ENCODE peak calls at places on chromosomes 13 and 19, in five cellular contexts. One of them, this sample, is unnamed.

GRCh38 chr19:29764322-29764721 is 47.5 kb upstream of the CCNE1 start:
- DNase-seq in transverse colon: no peak
- DNase-seq in PC-3: no peak
- DNase-seq in tibial nerve: no peak
- DNase-seq in GM23248: no peak
- DNase-seq in this sample: no peak

GRCh38 chr19:4352701-4353121 is 9.3 kb downstream of the MPND start:
- DNase-seq in transverse colon: no peak
- DNase-seq in PC-3: peak
- DNase-seq in tibial nerve: no peak
- DNase-seq in GM23248: peak
- DNase-seq in this sample: peak

GRCh38 chr19:55255618-55256423 is 3.0 kb downstream of the PPP6R1 start:
- DNase-seq in transverse colon: peak
- DNase-seq in PC-3: peak
- DNase-seq in tibial nerve: no peak
- DNase-seq in GM23248: peak
- DNase-seq in this sample: no peak

GRCh38 chr19:29835447-29835846 is 23.7 kb downstream of the CCNE1 start:
- DNase-seq in transverse colon: no peak
- DNase-seq in PC-3: no peak
- DNase-seq in tibial nerve: no peak
- DNase-seq in GM23248: no peak
- DNase-seq in this sample: no peak

GRCh38 chr13:71242191-71242590 is 624.8 kb downstream of the DACH1 start:
- DNase-seq in transverse colon: no peak
- DNase-seq in PC-3: no peak
- DNase-seq in tibial nerve: no peak
- DNase-seq in GM23248: no peak
- DNase-seq in this sample: peak

GRCh38 chr13:42959615-42960014 is 32.4 kb downstream of the EPSTI1 start:
- DNase-seq in transverse colon: no peak
- DNase-seq in PC-3: no peak
- DNase-seq in tibial nerve: no peak
- DNase-seq in GM23248: no peak
- DNase-seq in this sample: peak

GRCh38 chr19:58474291-58474996 is 1.7 kb upstream of the ZNF446 start:
- DNase-seq in transverse colon: no peak
- DNase-seq in PC-3: no peak
- DNase-seq in tibial nerve: no peak
- DNase-seq in GM23248: peak
- DNase-seq in this sample: peak

GRCh38 chr19:42831221-42832019 is 48.1 kb downstream of the PSG1 start:
- DNase-seq in transverse colon: no peak
- DNase-seq in PC-3: peak
- DNase-seq in tibial nerve: no peak
- DNase-seq in GM23248: no peak
- DNase-seq in this sample: no peak

GRCh38 chr19:41226053-41226873 is 7.2 kb downstream of the AXL start:
- DNase-seq in transverse colon: peak
- DNase-seq in PC-3: peak
- DNase-seq in tibial nerve: peak
- DNase-seq in GM23248: peak
- DNase-seq in this sample: peak

GRCh38 chr19:3683866-3684816 is 16.1 kb downstream of the PIP5K1C start:
- DNase-seq in transverse colon: no peak
- DNase-seq in PC-3: no peak
- DNase-seq in tibial nerve: no peak
- DNase-seq in GM23248: no peak
- DNase-seq in this sample: no peak

GRCh38 chr13:111177803-111178389 is 62.8 kb downstream of the ARHGEF7 start:
- DNase-seq in transverse colon: no peak
- DNase-seq in PC-3: no peak
- DNase-seq in tibial nerve: no peak
- DNase-seq in GM23248: peak
- DNase-seq in this sample: peak

GRCh38 chr13:108629353-108629752 is at the start of gene MYO16:
- DNase-seq in transverse colon: no peak
- DNase-seq in PC-3: no peak
- DNase-seq in tibial nerve: no peak
- DNase-seq in GM23248: no peak
- DNase-seq in this sample: no peak

GRCh38 chr13:29948246-29948645 is 97.8 kb upstream of the UBL3 start:
- DNase-seq in transverse colon: no peak
- DNase-seq in PC-3: no peak
- DNase-seq in tibial nerve: no peak
- DNase-seq in GM23248: peak
- DNase-seq in this sample: no peak

GRCh38 chr19:46913198-46913851 is 52.5 kb downstream of the ARHGAP35 start:
- DNase-seq in transverse colon: no peak
- DNase-seq in PC-3: no peak
- DNase-seq in tibial nerve: no peak
- DNase-seq in GM23248: peak
- DNase-seq in this sample: no peak

GRCh38 chr13:36531746-36532486 is 99.6 kb downstream of the CCNA1 start:
- DNase-seq in transverse colon: no peak
- DNase-seq in PC-3: peak
- DNase-seq in tibial nerve: no peak
- DNase-seq in GM23248: no peak
- DNase-seq in this sample: peak

GRCh38 chr19:41570639-41571112 is 5.3 kb upstream of the CEACAM21 start:
- DNase-seq in transverse colon: peak
- DNase-seq in PC-3: peak
- DNase-seq in tibial nerve: peak
- DNase-seq in GM23248: peak
- DNase-seq in this sample: peak

GRCh38 chr19:46958542-46958941 is 61.1 kb upstream of the NPAS1 start:
- DNase-seq in transverse colon: no peak
- DNase-seq in PC-3: no peak
- DNase-seq in tibial nerve: no peak
- DNase-seq in GM23248: peak
- DNase-seq in this sample: peak

GRCh38 chr13:80337011-80337688 is 3.8 kb downstream of the SPRY2 start:
- DNase-seq in transverse colon: peak
- DNase-seq in PC-3: no peak
- DNase-seq in tibial nerve: no peak
- DNase-seq in GM23248: peak
- DNase-seq in this sample: peak

GRCh38 chr13:46607768-46608553 is 55.0 kb downstream of the LRCH1 start:
- DNase-seq in transverse colon: no peak
- DNase-seq in PC-3: peak
- DNase-seq in tibial nerve: no peak
- DNase-seq in GM23248: no peak
- DNase-seq in this sample: no peak

GRCh38 chr13:42820450-42820849 is 39.1 kb downstream of the FAM216B start:
- DNase-seq in transverse colon: no peak
- DNase-seq in PC-3: no peak
- DNase-seq in tibial nerve: no peak
- DNase-seq in GM23248: peak
- DNase-seq in this sample: peak

GRCh38 chr19:2726160-2726855 is 5.1 kb upstream of the DIRAS1 start:
- DNase-seq in transverse colon: no peak
- DNase-seq in PC-3: no peak
- DNase-seq in tibial nerve: no peak
- DNase-seq in GM23248: no peak
- DNase-seq in this sample: no peak

GRCh38 chr13:62483774-62484173 is 1068.1 kb upstream of the PCDH20 start:
- DNase-seq in transverse colon: no peak
- DNase-seq in PC-3: no peak
- DNase-seq in tibial nerve: no peak
- DNase-seq in GM23248: no peak
- DNase-seq in this sample: no peak

GRCh38 chr19:2736550-2737190 is 3.1 kb downstream of the SLC39A3 start:
- DNase-seq in transverse colon: no peak
- DNase-seq in PC-3: no peak
- DNase-seq in tibial nerve: no peak
- DNase-seq in GM23248: no peak
- DNase-seq in this sample: no peak

GRCh38 chr13:35978607-35979316 is 152.4 kb downstream of the DCLK1 start:
- DNase-seq in transverse colon: no peak
- DNase-seq in PC-3: peak
- DNase-seq in tibial nerve: no peak
- DNase-seq in GM23248: peak
- DNase-seq in this sample: peak

GRCh38 chr19:30011051-30011578 is 69.1 kb downstream of the URI1 start:
- DNase-seq in transverse colon: no peak
- DNase-seq in PC-3: no peak
- DNase-seq in tibial nerve: no peak
- DNase-seq in GM23248: no peak
- DNase-seq in this sample: no peak

GRCh38 chr13:46961719-46962118 is 64.9 kb upstream of the HTR2A start:
- DNase-seq in transverse colon: no peak
- DNase-seq in PC-3: peak
- DNase-seq in tibial nerve: no peak
- DNase-seq in GM23248: peak
- DNase-seq in this sample: peak

GRCh38 chr13:89520468-89520867 is 1827.0 kb upstream of the MIR17HG start:
- DNase-seq in transverse colon: no peak
- DNase-seq in PC-3: peak
- DNase-seq in tibial nerve: no peak
- DNase-seq in GM23248: no peak
- DNase-seq in this sample: no peak

GRCh38 chr19:14022469-14022868 is 5.5 kb upstream of the RLN3 start:
- DNase-seq in transverse colon: no peak
- DNase-seq in PC-3: peak
- DNase-seq in tibial nerve: no peak
- DNase-seq in GM23248: peak
- DNase-seq in this sample: no peak

GRCh38 chr13:32035701-32036100 is 4.1 kb downstream of the FRY start:
- DNase-seq in transverse colon: no peak
- DNase-seq in PC-3: no peak
- DNase-seq in tibial nerve: no peak
- DNase-seq in GM23248: no peak
- DNase-seq in this sample: no peak
- H3K4me3 ChIP-seq in transverse colon: no peak
- H3K4me3 ChIP-seq in PC-3: no peak
- H3K4me3 ChIP-seq in tibial nerve: no peak
- H3K4me3 ChIP-seq in GM23248: no peak
- H3K4me3 ChIP-seq in this sample: no peak

GRCh38 chr19:7679017-7679720 is 1.5 kb upstream of the TRAPPC5 start:
- DNase-seq in transverse colon: peak
- DNase-seq in PC-3: peak
- DNase-seq in tibial nerve: no peak
- DNase-seq in GM23248: no peak
- DNase-seq in this sample: no peak

GRCh38 chr19:7680606-7681335 is at the start of gene TRAPPC5:
- DNase-seq in transverse colon: peak
- DNase-seq in PC-3: peak
- DNase-seq in tibial nerve: peak
- DNase-seq in GM23248: peak
- DNase-seq in this sample: peak

GRCh38 chr19:7681336-7682174 is 922 bp downstream of the TRAPPC5 start:
- DNase-seq in transverse colon: peak
- DNase-seq in PC-3: peak
- DNase-seq in tibial nerve: peak
- DNase-seq in GM23248: peak
- DNase-seq in this sample: peak

GRCh38 chr19:7679771-7680605 is 645 bp upstream of the TRAPPC5 start:
- DNase-seq in transverse colon: no peak
- DNase-seq in PC-3: no peak
- DNase-seq in tibial nerve: no peak
- DNase-seq in GM23248: no peak
- DNase-seq in this sample: no peak

DNA sequence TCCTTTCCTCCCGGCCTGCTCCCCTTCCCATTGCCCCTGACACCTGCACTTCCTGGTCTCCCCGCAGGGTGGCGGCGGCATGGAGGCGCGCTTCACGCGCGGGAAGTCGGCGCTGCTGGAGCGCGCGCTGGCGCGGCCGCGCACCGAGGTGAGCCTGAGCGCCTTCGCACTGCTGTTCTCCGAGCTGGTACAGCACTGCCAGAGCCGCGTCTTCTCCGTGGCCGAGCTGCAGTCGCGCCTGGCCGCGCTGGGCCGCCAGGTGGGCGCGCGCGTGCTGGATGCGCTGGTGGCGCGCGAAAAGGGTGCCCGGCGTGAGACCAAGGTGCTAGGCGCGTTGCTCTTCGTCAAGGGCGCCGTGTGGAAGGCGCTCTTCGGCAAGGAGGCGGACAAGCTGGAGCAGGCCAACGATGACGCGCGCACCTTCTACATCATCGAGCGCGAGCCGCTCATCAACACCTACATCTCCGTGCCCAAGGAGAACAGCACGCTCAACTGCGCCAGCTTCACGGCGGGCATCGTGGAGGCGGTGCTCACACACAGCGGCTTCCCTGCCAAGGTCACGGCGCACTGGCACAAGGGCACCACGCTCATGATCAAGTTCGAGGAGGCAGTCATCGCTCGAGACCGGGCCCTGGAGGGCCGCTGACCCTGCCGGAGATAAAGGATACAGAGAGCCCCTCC is 1.7 kb downstream of the TRAPPC5 start:
- DNase-seq in transverse colon: no peak
- DNase-seq in PC-3: no peak
- DNase-seq in tibial nerve: no peak
- DNase-seq in GM23248: peak
- DNase-seq in this sample: no peak
- H3K4me3 ChIP-seq in transverse colon: peak
- H3K4me3 ChIP-seq in PC-3: peak
- H3K4me3 ChIP-seq in tibial nerve: peak
- H3K4me3 ChIP-seq in GM23248: peak
- H3K4me3 ChIP-seq in this sample: peak

GRCh38 chr19:18010149-18010548 is 2.2 kb downstream of the ARRDC2 start:
- DNase-seq in transverse colon: no peak
- DNase-seq in PC-3: no peak
- DNase-seq in tibial nerve: no peak
- DNase-seq in GM23248: no peak
- DNase-seq in this sample: no peak
- H3K4me3 ChIP-seq in transverse colon: peak
- H3K4me3 ChIP-seq in PC-3: no peak
- H3K4me3 ChIP-seq in tibial nerve: peak
- H3K4me3 ChIP-seq in GM23248: no peak
- H3K4me3 ChIP-seq in this sample: peak

DNA sequence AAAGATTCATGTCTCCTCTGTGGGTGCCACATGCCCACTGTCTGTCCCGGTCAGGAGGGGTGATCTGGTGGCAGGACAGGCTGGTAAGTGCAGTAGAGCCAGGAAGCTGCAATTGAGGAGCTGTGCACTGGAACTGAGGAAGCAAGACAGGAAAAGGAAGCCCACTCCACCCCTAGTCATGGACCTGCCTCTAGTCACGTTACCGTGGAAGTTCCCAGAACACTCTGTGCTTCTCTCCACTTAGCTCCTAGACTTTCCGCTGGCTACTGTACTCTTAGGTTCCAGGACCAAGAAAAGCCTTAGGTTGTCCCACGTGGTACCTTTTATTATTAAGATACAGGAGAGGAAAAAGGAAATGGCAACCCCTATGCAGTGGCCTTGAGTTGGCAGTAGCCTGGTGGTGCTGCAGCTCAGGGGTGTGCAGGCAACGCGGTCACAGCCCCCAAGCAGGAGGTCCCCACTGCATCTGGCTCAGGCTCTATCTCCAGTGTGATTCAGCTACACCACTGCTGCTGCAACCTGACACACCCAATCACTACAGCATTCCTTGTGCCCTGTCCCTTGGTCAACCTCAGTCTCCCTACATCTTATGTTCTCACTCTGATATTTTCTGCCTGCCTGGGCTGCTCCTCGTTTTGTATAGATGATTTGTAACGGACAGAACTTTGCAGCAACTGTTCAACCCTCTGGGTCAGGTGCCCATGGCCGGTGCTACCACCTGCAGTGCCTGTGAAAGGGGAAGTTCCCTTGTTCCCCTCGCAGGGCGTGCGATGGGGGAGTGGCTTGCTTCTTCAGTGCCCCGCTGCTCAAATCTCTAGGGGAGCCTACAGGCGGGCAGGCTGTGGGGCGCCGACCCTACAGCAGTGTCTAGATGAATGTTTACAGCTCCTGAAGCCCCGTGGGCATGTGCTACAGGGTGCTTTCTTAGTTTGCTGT is 24.4 kb upstream of the GPR12 start:
- DNase-seq in transverse colon: peak
- DNase-seq in PC-3: no peak
- DNase-seq in tibial nerve: no peak
- DNase-seq in GM23248: no peak
- DNase-seq in this sample: no peak
- H3K4me3 ChIP-seq in transverse colon: peak
- H3K4me3 ChIP-seq in PC-3: no peak
- H3K4me3 ChIP-seq in tibial nerve: peak
- H3K4me3 ChIP-seq in GM23248: no peak
- H3K4me3 ChIP-seq in this sample: no peak

This sample was measured in cardiac fibroblast.